ENCODE peak calls at places on chromosomes 6 and 20, in seven cellular contexts. U is fibroblast of lung; Y is right atrium auricular region; B is CD8-positive, alpha-beta T cell; Q is A549; H is GM23338; P is Peyer's patch. N is an unnamed sample.

GRCh38 chr6:44339763-44340625 is 2.5 kb upstream of the SPATS1 start:
- DNase-seq in B (no peak), Y (no peak), P (no peak), U (peak), H (no peak), Q (peak), N (no peak)

GRCh38 chr6:151059612-151060095 is 180.1 kb upstream of the AKAP12 start:
- DNase-seq in H (no peak), Q (peak), B (no peak), U (no peak), P (no peak), Y (no peak), N (no peak)

GRCh38 chr20:17806739-17807441 is 107.1 kb downstream of the BANF2 start:
- DNase-seq in Y (peak), U (peak), Q (no peak), B (no peak), H (peak), P (no peak), N (peak)

GRCh38 chr6:123804771-123805540 is 1.3 kb downstream of the NKAIN2 start:
- DNase-seq in U (no peak), Y (no peak), Q (no peak), H (no peak), B (no peak), P (no peak), N (no peak)

GRCh38 chr6:123226398-123226797 is 230.4 kb downstream of the CLVS2 start:
- DNase-seq in H (no peak), P (no peak), Q (no peak), Y (no peak), B (no peak), U (no peak), N (no peak)

GRCh38 chr6:1930356-1930755 is 315.0 kb downstream of the GMDS start:
- DNase-seq in P (no peak), B (no peak), U (peak), H (no peak), Q (no peak), Y (no peak), N (no peak)

GRCh38 chr6:91653324-91653723 is 1066.5 kb upstream of the MAP3K7 start:
- DNase-seq in P (no peak), B (no peak), Y (no peak), H (no peak), Q (no peak), U (peak), N (no peak)

GRCh38 chr6:131819507-131820228 is 11.8 kb downstream of the ENPP1 start:
- DNase-seq in H (no peak), U (peak), Q (no peak), Y (no peak), B (no peak), P (no peak), N (no peak)

GRCh38 chr6:165847407-165848098 is 184.5 kb upstream of the PDE10A start:
- DNase-seq in H (no peak), U (peak), P (no peak), Y (no peak), Q (no peak), B (peak), N (no peak)

GRCh38 chr6:82227770-82228169 is 19.8 kb downstream of the IBTK start:
- DNase-seq in U (no peak), B (no peak), H (no peak), Q (no peak), P (no peak), Y (no peak), N (no peak)

GRCh38 chr20:11234181-11234969 is 560.6 kb upstream of the JAG1 start:
- DNase-seq in Q (no peak), Y (no peak), H (no peak), P (no peak), U (no peak), B (no peak), N (no peak)

GRCh38 chr6:115058414-115059211 is 715.8 kb upstream of the HS3ST5 start:
- DNase-seq in H (no peak), Q (no peak), P (no peak), B (no peak), Y (no peak), U (no peak), N (no peak)

GRCh38 chr6:72553531-72554202 is 68.2 kb upstream of the KCNQ5 start:
- DNase-seq in P (no peak), Y (no peak), H (peak), B (no peak), U (peak), Q (peak), N (peak)

GRCh38 chr20:4979841-4980410 is 21.4 kb downstream of the SLC23A2 start:
- DNase-seq in H (no peak), Q (no peak), U (no peak), Y (no peak), B (no peak), P (no peak), N (no peak)

GRCh38 chr6:133203344-133203697 is 37.8 kb upstream of the EYA4 start:
- DNase-seq in B (no peak), Y (no peak), Q (no peak), U (no peak), H (no peak), P (no peak), N (no peak)

GRCh38 chr6:156686429-156686939 is 90.7 kb upstream of the ARID1B start:
- DNase-seq in P (peak), Y (no peak), B (peak), Q (peak), H (peak), U (peak), N (no peak)

GRCh38 chr6:109360791-109361190 is 21.5 kb downstream of the CD164 start:
- DNase-seq in Y (no peak), Q (no peak), P (no peak), U (no peak), B (no peak), H (no peak), N (no peak)

GRCh38 chr20:48704761-48705160 is 123.0 kb downstream of the PREX1 start:
- DNase-seq in B (no peak), Q (no peak), Y (no peak), P (no peak), H (no peak), U (no peak), N (no peak)

GRCh38 chr6:2127484-2127911 is 117.9 kb downstream of the GMDS start:
- DNase-seq in P (peak), Y (peak), U (no peak), H (no peak), B (no peak), Q (no peak), N (no peak)

GRCh38 chr6:4372866-4373265 is 237.5 kb upstream of the ECI2 start:
- DNase-seq in Y (no peak), H (no peak), B (no peak), U (no peak), P (no peak), Q (no peak), N (no peak)

GRCh38 chr6:152316024-152316423 is 321.1 kb downstream of the SYNE1 start:
- DNase-seq in Y (peak), H (no peak), P (no peak), Q (no peak), B (no peak), U (peak), N (peak)

GRCh38 chr6:36643967-36644366 is 34.5 kb upstream of the CDKN1A start:
- DNase-seq in P (no peak), B (no peak), Y (no peak), H (no peak), U (no peak), Q (no peak), N (no peak)

GRCh38 chr20:49028684-49029083 is 17.4 kb upstream of the CSE1L start:
- DNase-seq in P (no peak), Y (no peak), Q (peak), H (peak), U (peak), B (no peak), N (no peak)

GRCh38 chr6:5472583-5472982 is 211.3 kb downstream of the FARS2 start:
- DNase-seq in U (no peak), B (no peak), H (no peak), Q (no peak), P (no peak), Y (no peak), N (no peak)

GRCh38 chr6:109059148-109059547 is 35.5 kb downstream of the SESN1 start:
- DNase-seq in Q (peak), B (no peak), P (no peak), H (no peak), U (peak), Y (no peak), N (no peak)

GRCh38 chr6:145891126-145891525 is 73.0 kb downstream of the SHPRH start:
- DNase-seq in U (peak), Q (no peak), P (no peak), H (no peak), Y (no peak), B (no peak), N (peak)

GRCh38 chr6:154509421-154510143 is 903 bp downstream of the CNKSR3 start:
- DNase-seq in B (no peak), P (no peak), Q (no peak), H (peak), Y (peak), U (peak), N (no peak)

GRCh38 chr6:16064687-16065086 is 64.2 kb upstream of the MYLIP start:
- DNase-seq in P (no peak), Y (no peak), Q (no peak), B (no peak), U (no peak), H (peak), N (no peak)

GRCh38 chr6:152244998-152245630 is 392.0 kb downstream of the SYNE1 start:
- DNase-seq in U (no peak), Y (no peak), B (no peak), H (no peak), Q (no peak), P (no peak), N (no peak)

GRCh38 chr6:137432054-137432545 is 62.1 kb downstream of the OLIG3 start:
- DNase-seq in U (no peak), H (no peak), Q (no peak), B (no peak), P (peak), Y (no peak), N (no peak)

GRCh38 chr20:46220808-46221207 is 87.5 kb downstream of the CDH22 start:
- DNase-seq in H (peak), Y (peak), U (no peak), P (no peak), B (no peak), Q (peak), N (no peak)

GRCh38 chr20:61263084-61263695 is 11.1 kb downstream of the CDH4 start:
- DNase-seq in Q (peak), B (no peak), P (no peak), Y (no peak), U (no peak), H (peak), N (no peak)

GRCh38 chr20:17966432-17967312 is 1.9 kb downstream of the SNX5 start:
- DNase-seq in P (no peak), H (peak), U (peak), Y (no peak), B (no peak), Q (peak), N (no peak)

GRCh38 chr6:158993639-158994038 is 6.4 kb downstream of the RSPH3 start:
- DNase-seq in H (no peak), B (no peak), Q (no peak), Y (no peak), U (no peak), P (no peak), N (no peak)

DNA sequence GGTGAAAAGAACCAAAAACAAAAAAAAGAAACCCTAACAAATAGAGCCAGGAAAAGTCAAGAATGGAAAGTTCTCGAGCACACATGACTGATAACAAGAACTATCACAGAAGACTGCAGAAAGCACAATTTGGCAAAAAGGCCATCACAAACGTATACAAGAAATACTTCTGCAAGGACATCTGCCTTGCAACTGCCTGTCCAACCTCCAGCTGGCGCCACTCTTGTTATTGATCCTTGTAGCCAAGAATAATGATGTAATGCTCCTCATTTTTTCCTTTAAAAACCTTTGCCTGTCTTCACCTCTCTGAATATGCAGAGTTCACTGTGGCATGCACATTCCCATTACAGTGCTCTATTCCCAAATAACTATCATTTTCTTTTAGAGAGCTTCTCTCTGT is 87.9 kb upstream of the BMP5 start:
- DNase-seq in Y (no peak), P (no peak), U (no peak), Q (no peak), H (peak), B (no peak), N (no peak)
- TF ChIP-seq CTCF in Y (no peak), P (no peak), U (no peak), Q (no peak), H (peak), B (no peak), N (peak)

GRCh38 chr20:23358923-23359572 is 2.9 kb upstream of the GZF1 start:
- DNase-seq in H (no peak), B (no peak), P (no peak), U (no peak), Y (no peak), Q (no peak), N (no peak)
- H3K4me3 ChIP-seq in H (peak), B (no peak), P (no peak), U (no peak), Y (no peak), Q (peak), N (no peak)

GRCh38 chr6:33632603-33633039 is 11.5 kb downstream of the ITPR3 start:
- DNase-seq in H (peak), Y (no peak), P (peak), B (peak), U (peak), Q (peak), N (no peak)
- TF ChIP-seq CTCF in H (peak), Y (peak), P (peak), B (peak), U (peak), Q (peak), N (peak)

GRCh38 chr6:157842213-157842612 is 19.2 kb downstream of the SNX9 start:
- DNase-seq in P (no peak), Y (no peak), B (no peak), Q (no peak), U (no peak), H (no peak), N (no peak)

GRCh38 chr6:157839606-157840005 is 16.6 kb downstream of the SNX9 start:
- DNase-seq in Q (no peak), U (no peak), H (no peak), Y (no peak), B (no peak), P (no peak), N (no peak)

GRCh38 chr6:157841211-157841840 is 18.3 kb downstream of the SNX9 start:
- DNase-seq in Y (no peak), H (no peak), Q (peak), P (peak), U (peak), B (no peak), N (no peak)

GRCh38 chr6:157840261-157840660 is 17.2 kb downstream of the SNX9 start:
- DNase-seq in B (no peak), U (no peak), Y (no peak), P (no peak), H (no peak), Q (no peak), N (no peak)

DNA sequence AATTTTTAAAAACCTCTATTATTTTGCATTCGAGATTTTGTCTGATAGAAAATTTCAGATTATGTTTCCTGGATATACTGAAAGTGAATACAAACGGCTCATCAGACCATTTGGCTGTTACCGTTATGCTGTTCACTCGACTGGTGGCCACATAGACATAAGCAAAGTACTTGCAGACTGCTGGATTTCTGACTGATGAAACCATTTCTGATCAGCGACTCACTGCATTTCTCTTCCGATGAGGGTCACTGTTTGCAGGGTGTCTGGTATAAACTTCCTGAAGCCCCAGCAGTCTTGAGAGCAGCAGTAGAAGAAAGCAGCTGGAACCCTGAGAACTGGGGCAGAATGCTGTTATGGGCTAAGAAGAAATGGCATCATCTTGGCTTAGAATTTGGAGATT is 17.7 kb downstream of the SNX9 start:
- DNase-seq in U (peak), H (no peak), Y (no peak), Q (peak), P (no peak), B (no peak), N (no peak)
- H3K4me3 ChIP-seq in U (peak), H (no peak), Y (no peak), Q (no peak), P (no peak), B (no peak), N (no peak)

DNA sequence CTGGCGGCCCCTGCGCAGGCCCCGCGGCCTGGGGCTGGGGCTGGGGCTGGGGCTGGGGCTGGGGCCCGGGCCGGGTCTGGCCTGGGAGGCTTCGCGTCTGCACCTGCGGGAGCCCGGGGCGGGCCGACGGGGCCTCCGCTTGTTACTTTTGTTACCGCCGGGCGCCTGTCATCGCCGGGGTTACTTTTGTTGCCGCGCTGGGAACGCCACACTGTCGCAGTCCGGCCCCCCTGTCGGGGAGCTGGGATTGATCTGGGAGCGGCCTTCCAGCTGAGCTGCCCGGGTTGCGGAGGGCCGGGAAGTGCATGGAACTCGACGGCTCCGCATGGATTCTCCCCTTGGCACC is 703 bp downstream of the OGFR start:
- DNase-seq in H (peak), B (no peak), Y (no peak), Q (no peak), U (no peak), P (no peak), N (no peak)
- TF ChIP-seq CTCF in H (no peak), B (no peak), Y (no peak), Q (no peak), U (no peak), P (no peak), N (peak)

DNA sequence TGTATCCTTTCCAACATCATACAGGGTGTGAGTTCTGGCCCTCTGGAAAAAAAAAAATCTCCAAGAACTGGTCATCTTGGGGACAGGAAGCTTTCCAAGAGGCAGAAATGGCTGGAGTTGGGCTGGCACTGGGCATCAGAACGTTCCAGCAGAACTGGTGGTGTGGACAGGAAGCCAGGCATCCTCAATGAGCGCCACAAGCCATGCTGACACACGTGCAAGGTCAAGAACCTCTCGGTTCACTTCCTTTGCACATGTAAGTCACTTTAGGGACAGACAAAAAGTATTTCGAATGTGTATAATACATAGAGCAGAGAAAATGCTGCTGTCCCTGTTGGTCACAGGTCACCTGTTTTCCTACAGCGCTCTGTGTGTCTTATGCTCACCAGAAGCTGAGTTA is 27.3 kb upstream of the RIN2 start:
- DNase-seq in H (no peak), U (no peak), P (no peak), B (no peak), Y (no peak), Q (no peak), N (no peak)
- H3K4me3 ChIP-seq in H (no peak), U (no peak), P (no peak), B (no peak), Y (no peak), Q (no peak), N (no peak)

DNA sequence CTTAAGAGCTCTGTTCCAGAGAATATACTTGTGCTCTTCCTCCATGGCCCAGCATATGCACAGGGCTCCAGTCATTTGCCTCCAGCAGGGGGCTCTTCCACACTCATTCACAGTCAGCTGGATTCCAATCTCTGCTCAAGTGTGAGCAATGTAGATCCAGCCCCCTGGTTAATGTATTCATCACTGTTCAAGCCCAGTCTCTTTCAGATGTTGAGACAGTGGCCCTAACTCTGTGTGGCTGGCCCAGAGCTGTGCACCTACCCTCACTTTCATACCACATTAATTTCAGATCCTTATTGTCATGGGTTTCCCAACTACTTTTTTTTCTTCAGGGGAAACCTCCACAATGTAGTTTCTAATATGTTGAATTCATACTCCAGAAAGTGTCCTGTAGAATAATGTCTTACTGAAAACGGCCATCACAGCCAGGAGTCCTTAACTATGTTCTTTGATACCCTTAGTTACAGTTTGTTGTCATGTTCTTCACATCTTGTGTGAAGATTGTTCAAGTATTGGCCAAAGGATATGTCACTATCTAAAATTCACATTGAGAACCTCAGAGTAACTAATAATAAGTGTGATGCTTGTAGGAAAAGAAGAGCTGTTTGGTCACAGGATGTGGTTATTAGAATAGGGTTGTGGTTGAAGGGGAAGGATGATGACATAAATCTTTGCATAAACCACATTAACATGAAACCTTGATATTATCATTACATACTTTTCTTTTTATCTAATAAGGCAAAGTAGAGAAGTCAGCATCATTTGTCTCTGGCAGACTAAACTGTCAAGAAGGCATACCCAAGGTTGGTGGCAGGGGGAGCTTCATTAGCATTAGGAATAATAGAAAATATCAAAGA is 14.4 kb upstream of the HLA-DQA1 start:
- DNase-seq in Y (no peak), P (peak), U (peak), B (peak), Q (no peak), H (peak), N (no peak)
- TF ChIP-seq CTCF in Y (no peak), P (no peak), U (peak), B (peak), Q (no peak), H (peak), N (no peak)

N was measured in AG04449.